ENCODE peak calls at places on chromosomes 5 and 9, in four cellular contexts. T, L, M and X are unnamed samples.

GRCh38 chr5:101473483-101473882 is 570.4 kb upstream of the ST8SIA4 start:
- DNase-seq in T (no peak), L (no peak), M (peak), X (no peak)

GRCh38 chr5:164090358-164090757 is 584.9 kb downstream of the MAT2B start:
- DNase-seq in T (no peak), L (no peak), M (no peak), X (no peak)

GRCh38 chr9:135896626-135897025 is 10.7 kb downstream of the CAMSAP1 start:
- DNase-seq in T (no peak), L (no peak), M (no peak), X (no peak)

GRCh38 chr9:23621166-23621565 is 204.9 kb downstream of the ELAVL2 start:
- DNase-seq in T (no peak), L (no peak), M (no peak), X (no peak)

GRCh38 chr5:73336366-73336765 is 112.2 kb downstream of the FOXD1 start:
- DNase-seq in T (no peak), L (no peak), M (no peak), X (no peak)

GRCh38 chr9:135536166-135536565 is 9.8 kb upstream of the OBP2A start:
- DNase-seq in T (no peak), L (no peak), M (no peak), X (no peak)

GRCh38 chr5:38462972-38463633 is 93.3 kb downstream of the LIFR start:
- DNase-seq in T (no peak), L (no peak), M (no peak), X (no peak)

GRCh38 chr5:57499262-57500050 is 16.8 kb upstream of the ACTBL2 start:
- DNase-seq in T (peak), L (peak), M (peak), X (peak)

GRCh38 chr9:89425024-89425805 is 72.7 kb downstream of the SEMA4D start:
- DNase-seq in T (no peak), L (no peak), M (no peak), X (no peak)

GRCh38 chr9:128043467-128043868 is 23.7 kb downstream of the NAIF1 start:
- DNase-seq in T (no peak), L (no peak), M (no peak), X (peak)

GRCh38 chr9:117305454-117305853 is 109.4 kb downstream of the ASTN2 start:
- DNase-seq in T (no peak), L (no peak), M (no peak), X (no peak)

GRCh38 chr9:121670447-121670846 is 19.0 kb downstream of the DAB2IP start:
- DNase-seq in T (no peak), L (no peak), M (no peak), X (no peak)

GRCh38 chr9:38621434-38622082 is 1.2 kb upstream of the ANKRD18A start:
- DNase-seq in T (peak), L (no peak), M (no peak), X (peak)

GRCh38 chr9:97283768-97284167 is 23.7 kb upstream of the CCDC180 start:
- DNase-seq in T (no peak), L (no peak), M (no peak), X (no peak)

GRCh38 chr5:139635606-139636206 is 12.4 kb upstream of the CXXC5 start:
- DNase-seq in T (peak), L (peak), M (no peak), X (peak)

GRCh38 chr5:178388381-178389030 is 155.9 kb upstream of the PHYKPL start:
- DNase-seq in T (peak), L (no peak), M (no peak), X (no peak)

DNA sequence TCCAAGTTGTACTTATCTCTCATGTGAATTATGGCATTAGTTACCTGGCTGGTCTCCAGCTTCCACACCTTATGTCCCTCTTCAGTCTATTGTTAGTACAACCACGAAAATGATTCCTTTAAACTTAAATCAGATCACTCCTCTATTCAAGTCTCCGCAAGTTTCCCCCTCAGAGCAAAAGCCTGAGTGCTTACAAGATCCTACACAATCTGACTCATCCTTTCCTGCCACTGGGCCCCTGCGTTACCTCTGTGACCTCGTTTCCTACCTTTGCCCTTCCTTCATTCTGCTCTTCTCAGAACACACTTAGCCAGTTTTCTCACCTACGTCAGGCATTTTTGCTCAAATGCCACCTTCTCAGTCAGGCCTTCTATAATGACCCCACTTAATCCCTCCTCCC is 45.1 kb upstream of the GLIS3 start:
- DNase-seq in T (no peak), L (no peak), M (no peak), X (no peak)
- TF ChIP-seq ETV6 in T (no peak), L (no peak), M (no peak), X (no peak)

GRCh38 chr9:16135916-16136315 is 583.1 kb downstream of the CCDC171 start:
- DNase-seq in T (no peak), L (no peak), M (no peak), X (no peak)

GRCh38 chr9:16136961-16137360 is 584.1 kb downstream of the CCDC171 start:
- DNase-seq in T (no peak), L (no peak), M (no peak), X (no peak)

GRCh38 chr9:16138561-16138960 is 585.7 kb downstream of the CCDC171 start:
- DNase-seq in T (no peak), L (no peak), M (no peak), X (no peak)

GRCh38 chr9:16139781-16140180 is 586.9 kb downstream of the CCDC171 start:
- DNase-seq in T (no peak), L (no peak), M (no peak), X (no peak)

GRCh38 chr9:16138961-16139441 is 586.2 kb downstream of the CCDC171 start:
- DNase-seq in T (no peak), L (no peak), M (no peak), X (no peak)
- TF ChIP-seq ETV6 in T (no peak), L (no peak), M (no peak), X (no peak)

GRCh38 chr9:126050605-126050990 is 276.0 kb upstream of the MVB12B start:
- DNase-seq in T (no peak), L (no peak), M (no peak), X (no peak)

GRCh38 chr9:126051446-126052130 is 275.0 kb upstream of the MVB12B start:
- DNase-seq in T (no peak), L (no peak), M (no peak), X (no peak)

GRCh38 chr9:126053913-126054312 is 272.7 kb upstream of the MVB12B start:
- DNase-seq in T (no peak), L (no peak), M (no peak), X (no peak)

GRCh38 chr9:126055386-126055785 is 271.2 kb upstream of the MVB12B start:
- DNase-seq in T (no peak), L (no peak), M (no peak), X (no peak)

DNA sequence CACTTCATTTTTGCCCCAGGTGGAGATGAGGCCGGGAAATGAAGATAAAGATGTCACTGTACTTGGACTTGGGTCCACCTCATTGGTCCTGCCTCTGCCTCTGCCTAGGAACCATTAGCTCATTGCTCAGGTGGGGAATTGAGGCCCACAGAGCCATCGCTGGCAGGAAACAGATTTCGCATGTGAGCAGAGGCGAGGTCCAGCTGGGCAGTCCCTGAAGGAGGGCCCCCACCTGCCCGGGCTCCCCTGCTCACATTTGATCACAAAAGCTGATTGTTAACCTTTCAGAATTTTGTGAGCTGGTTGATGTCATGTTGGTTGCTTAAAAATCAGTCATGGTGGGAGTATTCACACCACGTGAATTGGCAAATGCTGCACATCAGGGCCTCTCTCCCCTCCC is 273.8 kb upstream of the MVB12B start:
- DNase-seq in T (no peak), L (no peak), M (no peak), X (no peak)
- TF ChIP-seq ETV6 in T (no peak), L (no peak), M (no peak), X (no peak)

GRCh38 chr5:10985711-10986110 is 224.7 kb upstream of the DAP start:
- DNase-seq in T (no peak), L (no peak), M (no peak), X (no peak)
- TF ChIP-seq ETV6 in T (no peak), L (no peak), M (no peak), X (no peak)

GRCh38 chr5:168807261-168807660 is 228.1 kb upstream of the PANK3 start:
- DNase-seq in T (no peak), L (no peak), M (no peak), X (no peak)
- TF ChIP-seq ETV6 in T (no peak), L (no peak), M (no peak), X (no peak)

GRCh38 chr5:180133971-180134508 is 62.5 kb upstream of the RNF130 start:
- DNase-seq in T (no peak), L (no peak), M (no peak), X (no peak)

GRCh38 chr5:180135967-180136641 is 64.5 kb upstream of the RNF130 start:
- DNase-seq in T (no peak), L (no peak), M (no peak), X (no peak)

GRCh38 chr5:180133551-180133950 is 62.0 kb upstream of the RNF130 start:
- DNase-seq in T (no peak), L (no peak), M (no peak), X (no peak)

GRCh38 chr5:180136661-180137381 is 65.3 kb upstream of the RNF130 start:
- DNase-seq in T (no peak), L (no peak), M (no peak), X (no peak)

DNA sequence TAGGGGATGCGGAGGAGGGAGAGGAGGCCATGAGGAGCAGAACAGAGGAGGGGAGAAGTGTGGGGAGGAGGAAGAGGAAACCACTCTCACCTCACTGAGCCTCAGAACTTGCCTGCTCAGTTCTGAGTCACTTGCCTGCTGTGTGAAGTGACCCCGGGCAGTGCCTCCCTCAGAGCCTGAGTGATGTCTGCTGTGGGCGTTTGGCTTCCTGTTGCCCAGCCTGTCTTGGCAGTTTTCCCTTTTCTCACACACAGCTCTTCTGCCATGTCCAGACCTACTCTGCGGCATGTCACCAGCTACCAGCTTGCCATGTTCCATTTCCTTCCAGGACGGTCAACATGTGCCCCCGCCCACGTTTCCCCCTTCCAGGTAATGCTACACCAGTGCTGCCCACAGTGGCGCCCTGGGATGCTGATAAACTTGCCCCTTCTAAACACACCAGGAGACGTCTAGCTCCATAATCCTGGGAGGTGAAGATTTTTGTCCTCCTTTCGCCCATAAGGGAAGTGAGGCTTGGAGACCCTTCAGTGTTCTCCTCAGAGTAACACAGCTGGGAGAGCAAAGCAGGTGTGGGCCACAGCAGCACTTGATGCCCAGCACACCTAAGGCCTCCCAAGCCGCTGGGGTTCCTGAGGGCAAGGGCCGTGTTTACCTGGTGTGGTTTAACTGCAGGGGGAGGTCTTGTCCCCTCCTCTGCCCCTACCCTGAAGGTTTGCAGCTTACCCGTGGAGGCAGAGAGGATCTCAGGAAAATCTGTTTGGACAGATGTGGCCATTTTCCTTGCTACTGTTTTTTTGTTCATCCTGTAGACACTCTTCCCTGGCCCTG is 63.8 kb upstream of the RNF130 start:
- DNase-seq in T (no peak), L (no peak), M (no peak), X (no peak)
- TF ChIP-seq ETV6 in T (no peak), L (no peak), M (no peak), X (no peak)

DNA sequence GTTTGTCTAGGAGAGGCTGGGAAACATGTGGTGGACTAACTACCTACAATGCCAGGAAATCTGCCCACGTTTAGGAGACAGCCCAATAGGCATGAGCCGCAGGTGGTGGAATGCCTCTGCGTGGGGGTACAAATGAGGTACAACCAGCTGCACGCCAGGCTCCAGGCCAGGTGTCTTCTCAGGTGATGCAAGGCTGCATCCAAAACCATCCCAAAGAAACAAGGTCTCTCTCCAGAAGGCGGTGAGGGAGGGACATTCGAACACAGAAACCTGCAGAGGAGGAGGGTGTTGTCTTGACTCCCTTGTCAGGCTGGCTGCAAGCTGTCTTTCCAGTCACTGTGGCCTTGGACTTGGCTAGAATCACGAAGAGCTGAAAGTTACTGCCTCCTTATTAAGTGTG is 11.6 kb downstream of the ANKH start:
- DNase-seq in T (no peak), L (no peak), M (no peak), X (no peak)
- TF ChIP-seq ETV6 in T (no peak), L (no peak), M (no peak), X (no peak)

GRCh38 chr9:112475318-112475717 is 11.3 kb upstream of the KIAA1958 start:
- DNase-seq in T (no peak), L (no peak), M (no peak), X (no peak)
- TF ChIP-seq ETV6 in T (no peak), L (no peak), M (no peak), X (no peak)

GRCh38 chr5:89950234-89950633 is 459.3 kb downstream of the CETN3 start:
- DNase-seq in T (no peak), L (no peak), M (no peak), X (no peak)
- TF ChIP-seq ETV6 in T (no peak), L (no peak), M (no peak), X (no peak)